ENCODE peak calls at places on chromosomes 4 and X, in seven cellular contexts. One of them, this sample, is unnamed.

GRCh38 chr4:147747787-147748454 is 16.0 kb downstream of the ARHGAP10 start:
- DNase-seq in HCEC 1CT: no peak
- DNase-seq in fibroblast of pulmonary artery: no peak
- DNase-seq in mesenchymal stem cell: no peak
- DNase-seq in RCC 7860: no peak
- DNase-seq in activated naive CD4-positive, alpha-beta T cell: no peak
- DNase-seq in memory B cell: no peak
- DNase-seq in this sample: no peak

GRCh38 chrX:130393451-130394074 is 8.1 kb upstream of the GPR119 start:
- DNase-seq in HCEC 1CT: peak
- DNase-seq in fibroblast of pulmonary artery: peak
- DNase-seq in mesenchymal stem cell: peak
- DNase-seq in RCC 7860: no peak
- DNase-seq in activated naive CD4-positive, alpha-beta T cell: no peak
- DNase-seq in memory B cell: no peak
- DNase-seq in this sample: peak

GRCh38 chrX:106005684-106006083 is 32.8 kb downstream of the SERPINA7 start:
- DNase-seq in HCEC 1CT: no peak
- DNase-seq in fibroblast of pulmonary artery: no peak
- DNase-seq in mesenchymal stem cell: no peak
- DNase-seq in RCC 7860: no peak
- DNase-seq in activated naive CD4-positive, alpha-beta T cell: no peak
- DNase-seq in memory B cell: no peak
- DNase-seq in this sample: no peak

GRCh38 chrX:136780738-136781137 is at the start of gene ARHGEF6:
- DNase-seq in HCEC 1CT: peak
- DNase-seq in fibroblast of pulmonary artery: no peak
- DNase-seq in mesenchymal stem cell: no peak
- DNase-seq in RCC 7860: no peak
- DNase-seq in activated naive CD4-positive, alpha-beta T cell: no peak
- DNase-seq in memory B cell: no peak
- DNase-seq in this sample: peak

GRCh38 chrX:131614241-131614640 is 70.4 kb downstream of the OR13H1 start:
- DNase-seq in HCEC 1CT: no peak
- DNase-seq in fibroblast of pulmonary artery: no peak
- DNase-seq in mesenchymal stem cell: no peak
- DNase-seq in RCC 7860: no peak
- DNase-seq in activated naive CD4-positive, alpha-beta T cell: no peak
- DNase-seq in memory B cell: no peak
- DNase-seq in this sample: no peak

GRCh38 chrX:19673334-19674040 is 158.2 kb upstream of the MAP3K15 start:
- DNase-seq in HCEC 1CT: peak
- DNase-seq in fibroblast of pulmonary artery: peak
- DNase-seq in mesenchymal stem cell: peak
- DNase-seq in RCC 7860: peak
- DNase-seq in activated naive CD4-positive, alpha-beta T cell: no peak
- DNase-seq in memory B cell: no peak
- DNase-seq in this sample: peak

GRCh38 chrX:11704725-11705495 is 39.2 kb upstream of the ARHGAP6 start:
- DNase-seq in HCEC 1CT: no peak
- DNase-seq in fibroblast of pulmonary artery: peak
- DNase-seq in mesenchymal stem cell: peak
- DNase-seq in RCC 7860: no peak
- DNase-seq in activated naive CD4-positive, alpha-beta T cell: no peak
- DNase-seq in memory B cell: no peak
- DNase-seq in this sample: no peak

GRCh38 chr4:8210631-8211030 is 11.5 kb downstream of the SH3TC1 start:
- DNase-seq in HCEC 1CT: no peak
- DNase-seq in fibroblast of pulmonary artery: no peak
- DNase-seq in mesenchymal stem cell: no peak
- DNase-seq in RCC 7860: no peak
- DNase-seq in activated naive CD4-positive, alpha-beta T cell: no peak
- DNase-seq in memory B cell: no peak
- DNase-seq in this sample: no peak

GRCh38 chr4:37737456-37737855 is 51.3 kb upstream of the RELL1 start:
- DNase-seq in HCEC 1CT: peak
- DNase-seq in fibroblast of pulmonary artery: peak
- DNase-seq in mesenchymal stem cell: peak
- DNase-seq in RCC 7860: peak
- DNase-seq in activated naive CD4-positive, alpha-beta T cell: no peak
- DNase-seq in memory B cell: no peak
- DNase-seq in this sample: no peak

GRCh38 chr4:1824746-1825145 is 31.2 kb downstream of the LETM1 start:
- DNase-seq in HCEC 1CT: no peak
- DNase-seq in fibroblast of pulmonary artery: no peak
- DNase-seq in mesenchymal stem cell: no peak
- DNase-seq in RCC 7860: no peak
- DNase-seq in activated naive CD4-positive, alpha-beta T cell: no peak
- DNase-seq in memory B cell: no peak
- DNase-seq in this sample: no peak

GRCh38 chr4:39637572-39638357 is 900 bp downstream of the SMIM14 start:
- DNase-seq in HCEC 1CT: peak
- DNase-seq in fibroblast of pulmonary artery: peak
- DNase-seq in mesenchymal stem cell: peak
- DNase-seq in RCC 7860: peak
- DNase-seq in activated naive CD4-positive, alpha-beta T cell: no peak
- DNase-seq in memory B cell: peak
- DNase-seq in this sample: peak

GRCh38 chr4:46931981-46932380 is 22.9 kb upstream of the COX7B2 start:
- DNase-seq in HCEC 1CT: peak
- DNase-seq in fibroblast of pulmonary artery: peak
- DNase-seq in mesenchymal stem cell: peak
- DNase-seq in RCC 7860: no peak
- DNase-seq in activated naive CD4-positive, alpha-beta T cell: no peak
- DNase-seq in memory B cell: no peak
- DNase-seq in this sample: peak

GRCh38 chr4:40827774-40828173 is 78.0 kb downstream of the NSUN7 start:
- DNase-seq in HCEC 1CT: no peak
- DNase-seq in fibroblast of pulmonary artery: no peak
- DNase-seq in mesenchymal stem cell: no peak
- DNase-seq in RCC 7860: no peak
- DNase-seq in activated naive CD4-positive, alpha-beta T cell: no peak
- DNase-seq in memory B cell: no peak
- DNase-seq in this sample: no peak

GRCh38 chrX:10109695-10110094 is 47.1 kb upstream of the CLCN4 start:
- DNase-seq in HCEC 1CT: no peak
- DNase-seq in fibroblast of pulmonary artery: no peak
- DNase-seq in mesenchymal stem cell: no peak
- DNase-seq in RCC 7860: no peak
- DNase-seq in activated naive CD4-positive, alpha-beta T cell: no peak
- DNase-seq in memory B cell: no peak
- DNase-seq in this sample: peak

GRCh38 chr4:72430050-72430449 is 139.0 kb downstream of the ADAMTS3 start:
- DNase-seq in HCEC 1CT: no peak
- DNase-seq in fibroblast of pulmonary artery: peak
- DNase-seq in mesenchymal stem cell: peak
- DNase-seq in RCC 7860: peak
- DNase-seq in activated naive CD4-positive, alpha-beta T cell: no peak
- DNase-seq in memory B cell: no peak
- DNase-seq in this sample: no peak

GRCh38 chr4:120070191-120070590 is 3.5 kb upstream of the MAD2L1 start:
- DNase-seq in HCEC 1CT: peak
- DNase-seq in fibroblast of pulmonary artery: peak
- DNase-seq in mesenchymal stem cell: no peak
- DNase-seq in RCC 7860: no peak
- DNase-seq in activated naive CD4-positive, alpha-beta T cell: no peak
- DNase-seq in memory B cell: no peak
- DNase-seq in this sample: no peak

GRCh38 chr4:3657917-3658913 is 108.0 kb upstream of the ADRA2C start:
- DNase-seq in HCEC 1CT: no peak
- DNase-seq in fibroblast of pulmonary artery: peak
- DNase-seq in mesenchymal stem cell: no peak
- DNase-seq in RCC 7860: no peak
- DNase-seq in activated naive CD4-positive, alpha-beta T cell: no peak
- DNase-seq in memory B cell: no peak
- DNase-seq in this sample: no peak

This sample was measured in KBM-7.